ENCODE peak calls at places on chromosomes 2 and 18, in ten cellular contexts. L, E, A, N, X, P, Y, I, K and O are unnamed samples.

GRCh38 chr18:22643731-22644130 is 226.0 kb upstream of the CTAGE1 start:
- DNase-seq in L (no peak), E (no peak), A (no peak), N (peak; percentile 17), X (no peak), P (no peak), Y (no peak), I (no peak), K (no peak), O (no peak)

GRCh38 chr2:54330226-54331094 is 74.4 kb upstream of the TSPYL6 start:
- DNase-seq in L (peak; percentile 83), E (peak; percentile 54), A (peak; percentile 99), N (peak; percentile 99), X (peak; percentile 93), P (peak; percentile 91), Y (peak; percentile 99), I (peak; percentile 6), K (peak; percentile 83), O (peak; percentile 91)

GRCh38 chr2:10775831-10776230 is 36.8 kb downstream of the PDIA6 start:
- DNase-seq in L (no peak), E (no peak), A (no peak), N (no peak), X (no peak), P (no peak), Y (no peak), I (no peak), K (no peak), O (no peak)

GRCh38 chr18:77069931-77070330 is 62.7 kb downstream of the MBP start:
- DNase-seq in L (no peak), E (no peak), A (no peak), N (no peak), X (no peak), P (no peak), Y (no peak), I (no peak), K (no peak), O (no peak)

GRCh38 chr2:222535477-222535876 is 111.1 kb downstream of the SGPP2 start:
- DNase-seq in L (no peak), E (no peak), A (peak; percentile 64), N (no peak), X (no peak), P (no peak), Y (no peak), I (no peak), K (no peak), O (no peak)

GRCh38 chr18:25561923-25562322 is 210.0 kb upstream of the ZNF521 start:
- DNase-seq in L (no peak), E (no peak), A (peak; percentile 48), N (peak; percentile 45), X (no peak), P (peak; percentile 64), Y (no peak), I (peak; percentile 16), K (peak; percentile 3), O (peak; percentile 35)

GRCh38 chr2:10476723-10477442 is 28.8 kb upstream of the ODC1 start:
- DNase-seq in L (no peak), E (no peak), A (no peak), N (no peak), X (no peak), P (no peak), Y (no peak), I (no peak), K (no peak), O (no peak)

GRCh38 chr2:12931211-12931844 is 214.6 kb downstream of the TRIB2 start:
- DNase-seq in L (no peak), E (no peak), A (peak; percentile 51), N (peak; percentile 73), X (peak; percentile 39), P (peak; percentile 53), Y (peak; percentile 70), I (peak; percentile 14), K (no peak), O (peak; percentile 55)

GRCh38 chr2:42558827-42559226 is 9.6 kb upstream of the MTA3 start:
- DNase-seq in L (no peak), E (no peak), A (no peak), N (no peak), X (no peak), P (no peak), Y (no peak), I (no peak), K (no peak), O (no peak)

GRCh38 chr2:68837861-68838341 is 33.3 kb downstream of the BMP10 start:
- DNase-seq in L (no peak), E (no peak), A (no peak), N (no peak), X (no peak), P (no peak), Y (no peak), I (no peak), K (no peak), O (no peak)

GRCh38 chr18:24072743-24073142 is 58.2 kb downstream of the TTC39C start:
- DNase-seq in L (no peak), E (no peak), A (no peak), N (no peak), X (no peak), P (no peak), Y (no peak), I (no peak), K (no peak), O (no peak)

GRCh38 chr2:172496096-172496709 is 59.7 kb upstream of the PDK1 start:
- DNase-seq in L (no peak), E (no peak), A (no peak), N (no peak), X (no peak), P (no peak), Y (peak; percentile 10), I (peak; percentile 38), K (no peak), O (peak; percentile 33)

GRCh38 chr2:237452846-237453245 is 34.2 kb upstream of the MLPH start:
- DNase-seq in L (no peak), E (no peak), A (no peak), N (no peak), X (no peak), P (peak; percentile 10), Y (no peak), I (no peak), K (no peak), O (no peak)

GRCh38 chr2:101961287-101962242 is 30.2 kb upstream of the IL1R2 start:
- DNase-seq in L (no peak), E (no peak), A (no peak), N (peak; percentile 88), X (peak; percentile 98), P (no peak), Y (peak; percentile 82), I (peak; percentile 58), K (peak; percentile 98), O (no peak)